ENCODE peak calls at places on chromosome 18, in eight cellular contexts. E is stimulated activated CD8-positive, alpha-beta memory T cell treated with anti-CD3 and anti-CD28 coated beads, Interleukin-15, amount 100 ng/mL, for 4 hours; R is midbrain; T is endothelial cell; I is esophagus squamous epithelium; W is ELR; P is amniotic stem cell; A is activated CD4-positive, alpha-beta T cell treated with anti-CD3 and anti-CD28 coated beads, Interleukin-2, amount 50 U/mL, for 1 hour. X is an unnamed sample.

GRCh38 chr18:79533591-79533990 is 137.9 kb downstream of the NFATC1 start:
- DNase-seq in E (no peak), R (no peak), T (no peak), I (no peak), W (no peak), P (no peak), A (no peak), X (no peak)

GRCh38 chr18:8177330-8178016 is 431.8 kb upstream of the RAB12 start:
- DNase-seq in E (no peak), R (no peak), T (no peak), I (no peak), W (no peak), P (no peak), A (no peak), X (peak; percentile 46)

GRCh38 chr18:76495435-76496199 is 575 bp upstream of the ZNF516 start:
- DNase-seq in E (no peak), R (no peak), T (peak; percentile 58), I (no peak), W (peak; percentile 77), P (no peak), A (no peak), X (peak; percentile 59)

GRCh38 chr18:12838178-12838634 is 45.8 kb downstream of the PTPN2 start:
- DNase-seq in E (no peak), R (no peak), T (no peak), I (no peak), W (peak; percentile 97), P (peak; percentile 51), A (no peak), X (peak; percentile 96)

GRCh38 chr18:57077786-57078552 is 68.9 kb upstream of the BOD1L2 start:
- DNase-seq in E (peak; percentile 3), R (no peak), T (no peak), I (no peak), W (no peak), P (no peak), A (no peak), X (no peak)

GRCh38 chr18:4319738-4320677 is 135.1 kb downstream of the DLGAP1 start:
- DNase-seq in E (no peak), R (no peak), T (no peak), I (no peak), W (no peak), P (no peak), A (no peak), X (no peak)

GRCh38 chr18:74662622-74663021 is 65.0 kb downstream of the ZNF407 start:
- DNase-seq in E (no peak), R (no peak), T (no peak), I (no peak), W (no peak), P (no peak), A (no peak), X (no peak)

GRCh38 chr18:22132258-22132657 is 37.1 kb upstream of the GATA6 start:
- DNase-seq in E (no peak), R (no peak), T (no peak), I (no peak), W (no peak), P (no peak), A (no peak), X (no peak)

GRCh38 chr18:63515799-63516198 is 26.4 kb upstream of the SERPINB12 start:
- DNase-seq in E (no peak), R (no peak), T (no peak), I (no peak), W (no peak), P (no peak), A (no peak), X (no peak)

GRCh38 chr18:44521673-44522032 is 159.0 kb upstream of the SETBP1 start:
- DNase-seq in E (no peak), R (no peak), T (no peak), I (no peak), W (no peak), P (no peak), A (no peak), X (peak; percentile 27)

GRCh38 chr18:34795070-34795740 is 85.1 kb downstream of the DTNA start:
- DNase-seq in E (no peak), R (no peak), T (no peak), I (no peak), W (no peak), P (no peak), A (no peak), X (no peak)

GRCh38 chr18:3211236-3211992 is 8.4 kb downstream of the MYOM1 start:
- DNase-seq in E (no peak), R (peak; percentile 12), T (no peak), I (no peak), W (no peak), P (no peak), A (no peak), X (peak; percentile 45)

GRCh38 chr18:58054041-58054733 is 10.2 kb downstream of the NEDD4L start:
- DNase-seq in E (no peak), R (no peak), T (no peak), I (no peak), W (peak; percentile 45), P (no peak), A (no peak), X (peak; percentile 66)

GRCh38 chr18:23719634-23720201 is 30.5 kb downstream of the LAMA3 start:
- DNase-seq in E (no peak), R (no peak), T (no peak), I (no peak), W (peak; percentile 99), P (peak; percentile 85), A (no peak), X (peak; percentile 100)

GRCh38 chr18:6729247-6730091 is at the start of gene ARHGAP28:
- DNase-seq in E (no peak), R (peak; percentile 24), T (peak; percentile 90), I (peak; percentile 3), W (peak; percentile 55), P (peak; percentile 60), A (no peak), X (peak; percentile 86)

GRCh38 chr18:53025247-53025646 is 685.2 kb downstream of the DCC start:
- DNase-seq in E (no peak), R (no peak), T (no peak), I (no peak), W (no peak), P (no peak), A (no peak), X (no peak)

GRCh38 chr18:24656571-24656971 is 196.1 kb downstream of the HRH4 start:
- DNase-seq in E (no peak), R (no peak), T (no peak), I (no peak), W (peak; percentile 27), P (no peak), A (no peak), X (peak; percentile 23)

GRCh38 chr18:77316013-77316412 is 66.4 kb downstream of the GALR1 start:
- DNase-seq in E (no peak), R (peak; percentile 28), T (no peak), I (no peak), W (no peak), P (no peak), A (no peak), X (no peak)

GRCh38 chr18:76932026-76932819 is 109.9 kb downstream of the ZNF236 start:
- DNase-seq in E (no peak), R (no peak), T (peak; percentile 12), I (no peak), W (no peak), P (no peak), A (no peak), X (peak; percentile 1)

X was measured in EH.